ENCODE peak calls at places on chromosomes 7 and 10, in ten cellular contexts. One of them, this sample, is unnamed. For H3K4me1, the result is how much of the 10 kb centered on the place peaks cover.

GRCh38 chr10:31268616-31269303 is 50.3 kb upstream of the ZEB1 start:
- DNase-seq in tibial artery: no peak
- DNase-seq in MM.1S: no peak
- DNase-seq in mammary epithelial cell: no peak
- DNase-seq in right lobe of liver: no peak
- DNase-seq in endothelial cell of umbilical vein: no peak
- DNase-seq in heart left ventricle: no peak
- DNase-seq in RWPE2: no peak
- DNase-seq in cardiac muscle cell: no peak
- DNase-seq in CD8-positive, alpha-beta T cell: no peak
- DNase-seq in this sample: no peak

GRCh38 chr10:62980697-62981495 is 152.2 kb upstream of the NRBF2 start:
- DNase-seq in mammary epithelial cell: peak
- DNase-seq in right lobe of liver: no peak
- DNase-seq in cardiac muscle cell: no peak
- DNase-seq in tibial artery: no peak
- DNase-seq in CD8-positive, alpha-beta T cell: no peak
- DNase-seq in RWPE2: no peak
- DNase-seq in heart left ventricle: no peak
- DNase-seq in endothelial cell of umbilical vein: no peak
- DNase-seq in MM.1S: no peak
- DNase-seq in this sample: no peak

GRCh38 chr7:47584128-47584865 is 2.4 kb upstream of the TNS3 start:
- DNase-seq in MM.1S: no peak
- DNase-seq in endothelial cell of umbilical vein: no peak
- DNase-seq in right lobe of liver: no peak
- DNase-seq in tibial artery: no peak
- DNase-seq in heart left ventricle: no peak
- DNase-seq in cardiac muscle cell: no peak
- DNase-seq in RWPE2: no peak
- DNase-seq in mammary epithelial cell: no peak
- DNase-seq in CD8-positive, alpha-beta T cell: no peak
- DNase-seq in this sample: no peak

GRCh38 chr7:66737667-66738066 is 2.9 kb upstream of the RABGEF1 start:
- DNase-seq in cardiac muscle cell: no peak
- DNase-seq in MM.1S: no peak
- DNase-seq in tibial artery: no peak
- DNase-seq in mammary epithelial cell: no peak
- DNase-seq in RWPE2: no peak
- DNase-seq in endothelial cell of umbilical vein: no peak
- DNase-seq in heart left ventricle: no peak
- DNase-seq in CD8-positive, alpha-beta T cell: no peak
- DNase-seq in right lobe of liver: no peak
- DNase-seq in this sample: no peak

GRCh38 chr7:23000597-23001360 is 13.2 kb downstream of the HYCC1 start:
- DNase-seq in cardiac muscle cell: no peak
- DNase-seq in tibial artery: no peak
- DNase-seq in endothelial cell of umbilical vein: no peak
- DNase-seq in right lobe of liver: no peak
- DNase-seq in mammary epithelial cell: no peak
- DNase-seq in RWPE2: no peak
- DNase-seq in CD8-positive, alpha-beta T cell: no peak
- DNase-seq in MM.1S: no peak
- DNase-seq in heart left ventricle: no peak
- DNase-seq in this sample: no peak

GRCh38 chr10:80122746-80123145 is 9.8 kb upstream of the PLAC9 start:
- DNase-seq in MM.1S: no peak
- DNase-seq in endothelial cell of umbilical vein: no peak
- DNase-seq in cardiac muscle cell: no peak
- DNase-seq in CD8-positive, alpha-beta T cell: no peak
- DNase-seq in tibial artery: no peak
- DNase-seq in heart left ventricle: no peak
- DNase-seq in RWPE2: no peak
- DNase-seq in mammary epithelial cell: no peak
- DNase-seq in right lobe of liver: no peak
- DNase-seq in this sample: no peak

GRCh38 chr7:33550979-33551378 is 354.4 kb upstream of the BMPER start:
- DNase-seq in CD8-positive, alpha-beta T cell: no peak
- DNase-seq in RWPE2: no peak
- DNase-seq in tibial artery: no peak
- DNase-seq in MM.1S: peak
- DNase-seq in cardiac muscle cell: no peak
- DNase-seq in heart left ventricle: no peak
- DNase-seq in right lobe of liver: no peak
- DNase-seq in endothelial cell of umbilical vein: no peak
- DNase-seq in mammary epithelial cell: no peak
- DNase-seq in this sample: no peak

GRCh38 chr10:102604379-102604960 is 39.8 kb upstream of the TRIM8 start:
- DNase-seq in endothelial cell of umbilical vein: peak
- DNase-seq in heart left ventricle: no peak
- DNase-seq in tibial artery: no peak
- DNase-seq in right lobe of liver: no peak
- DNase-seq in RWPE2: no peak
- DNase-seq in CD8-positive, alpha-beta T cell: no peak
- DNase-seq in mammary epithelial cell: peak
- DNase-seq in cardiac muscle cell: no peak
- DNase-seq in MM.1S: no peak
- DNase-seq in this sample: no peak

GRCh38 chr7:26667514-26668133 is 196.8 kb downstream of the SKAP2 start:
- DNase-seq in tibial artery: no peak
- DNase-seq in heart left ventricle: peak
- DNase-seq in right lobe of liver: peak
- DNase-seq in cardiac muscle cell: peak
- DNase-seq in mammary epithelial cell: peak
- DNase-seq in CD8-positive, alpha-beta T cell: peak
- DNase-seq in RWPE2: peak
- DNase-seq in MM.1S: peak
- DNase-seq in endothelial cell of umbilical vein: peak
- DNase-seq in this sample: peak

GRCh38 chr7:156984209-156984891 is 26.1 kb downstream of the MNX1 start:
- DNase-seq in mammary epithelial cell: no peak
- DNase-seq in heart left ventricle: no peak
- DNase-seq in MM.1S: no peak
- DNase-seq in cardiac muscle cell: no peak
- DNase-seq in RWPE2: no peak
- DNase-seq in right lobe of liver: no peak
- DNase-seq in endothelial cell of umbilical vein: no peak
- DNase-seq in CD8-positive, alpha-beta T cell: no peak
- DNase-seq in tibial artery: peak
- DNase-seq in this sample: no peak

GRCh38 chr10:69388488-69388887 is 28.2 kb downstream of the TACR2 start:
- DNase-seq in endothelial cell of umbilical vein: no peak
- DNase-seq in RWPE2: no peak
- DNase-seq in tibial artery: no peak
- DNase-seq in right lobe of liver: no peak
- DNase-seq in heart left ventricle: no peak
- DNase-seq in CD8-positive, alpha-beta T cell: no peak
- DNase-seq in MM.1S: no peak
- DNase-seq in cardiac muscle cell: no peak
- DNase-seq in mammary epithelial cell: no peak
- DNase-seq in this sample: no peak

GRCh38 chr10:123600177-123600576 is 66.0 kb upstream of the GPR26 start:
- DNase-seq in right lobe of liver: no peak
- DNase-seq in cardiac muscle cell: no peak
- DNase-seq in tibial artery: no peak
- DNase-seq in CD8-positive, alpha-beta T cell: no peak
- DNase-seq in endothelial cell of umbilical vein: no peak
- DNase-seq in RWPE2: no peak
- DNase-seq in heart left ventricle: no peak
- DNase-seq in MM.1S: no peak
- DNase-seq in mammary epithelial cell: no peak
- DNase-seq in this sample: no peak

DNA sequence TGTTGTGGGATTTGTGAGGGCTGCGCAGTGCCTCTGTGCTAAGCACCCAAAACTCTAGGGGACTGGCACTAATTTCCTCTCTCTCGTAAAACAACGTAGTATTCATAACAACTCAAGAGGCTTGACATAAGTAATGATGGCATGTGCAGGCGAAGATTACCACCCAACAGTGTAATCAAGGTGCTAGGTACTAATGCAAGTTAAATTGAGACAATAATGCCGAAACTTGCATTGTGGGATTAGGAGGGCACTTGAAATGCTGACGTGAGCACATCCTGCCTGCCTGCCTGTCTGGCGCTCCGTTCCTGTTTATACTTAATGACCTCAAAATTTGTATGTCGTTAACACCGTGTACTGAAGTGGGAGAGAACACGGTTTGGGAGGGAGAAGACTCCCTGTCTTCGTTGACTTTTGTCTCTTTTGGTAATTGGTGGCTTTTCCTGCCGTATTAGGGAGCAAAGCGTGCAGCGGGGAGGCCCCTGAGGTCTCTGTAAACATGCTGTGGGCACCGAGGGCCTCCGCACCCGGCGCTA is 139.0 kb downstream of the MGMT start:
- DNase-seq in tibial artery: no peak
- DNase-seq in cardiac muscle cell: no peak
- DNase-seq in MM.1S: no peak
- DNase-seq in mammary epithelial cell: no peak
- DNase-seq in endothelial cell of umbilical vein: no peak
- DNase-seq in right lobe of liver: no peak
- DNase-seq in heart left ventricle: no peak
- DNase-seq in RWPE2: no peak
- DNase-seq in CD8-positive, alpha-beta T cell: no peak
- DNase-seq in this sample: no peak
- TF ChIP-seq CTCF in tibial artery: no peak
- TF ChIP-seq CTCF in cardiac muscle cell: no peak
- TF ChIP-seq CTCF in MM.1S: no peak
- TF ChIP-seq CTCF in mammary epithelial cell: no peak
- TF ChIP-seq CTCF in endothelial cell of umbilical vein: no peak
- TF ChIP-seq CTCF in right lobe of liver: no peak
- TF ChIP-seq CTCF in heart left ventricle: no peak
- TF ChIP-seq CTCF in RWPE2: no peak
- TF ChIP-seq CTCF in CD8-positive, alpha-beta T cell: no peak
- TF ChIP-seq CTCF in this sample: no peak

DNA sequence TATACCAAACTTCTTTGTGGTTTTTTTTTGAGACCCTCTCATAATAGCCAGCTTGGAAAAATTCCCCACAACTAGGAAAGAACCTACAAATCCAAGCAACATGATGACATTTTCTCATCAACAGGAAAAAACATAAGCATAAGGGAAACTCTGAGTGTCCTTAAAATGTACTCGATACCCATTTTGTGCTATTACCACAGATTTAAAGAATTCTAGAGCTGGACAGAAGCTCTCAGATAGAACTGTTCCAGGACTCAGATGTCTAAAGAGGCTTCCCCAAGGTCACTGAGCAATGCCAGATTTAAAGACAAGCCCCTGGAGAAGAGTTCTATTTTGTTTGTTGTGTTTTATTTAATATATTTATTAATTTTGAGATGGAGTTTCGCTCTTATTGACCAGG is 214.9 kb upstream of the KLF14 start:
- DNase-seq in endothelial cell of umbilical vein: no peak
- DNase-seq in tibial artery: no peak
- DNase-seq in right lobe of liver: no peak
- DNase-seq in MM.1S: no peak
- DNase-seq in heart left ventricle: no peak
- DNase-seq in RWPE2: no peak
- DNase-seq in CD8-positive, alpha-beta T cell: no peak
- DNase-seq in cardiac muscle cell: no peak
- DNase-seq in mammary epithelial cell: no peak
- DNase-seq in this sample: no peak
- H3K4me1 ChIP-seq in endothelial cell of umbilical vein: under half
- H3K4me1 ChIP-seq in tibial artery: half or more
- H3K4me1 ChIP-seq in right lobe of liver: under half
- H3K4me1 ChIP-seq in MM.1S: under half
- H3K4me1 ChIP-seq in heart left ventricle: under half
- H3K4me1 ChIP-seq in RWPE2: under half
- H3K4me1 ChIP-seq in CD8-positive, alpha-beta T cell: half or more
- H3K4me1 ChIP-seq in cardiac muscle cell: under half
- H3K4me1 ChIP-seq in mammary epithelial cell: under half
- H3K4me1 ChIP-seq in this sample: under half

GRCh38 chr7:44845476-44845875 is 2.4 kb downstream of the H2AZ2 start:
- DNase-seq in heart left ventricle: no peak
- DNase-seq in CD8-positive, alpha-beta T cell: no peak
- DNase-seq in MM.1S: no peak
- DNase-seq in cardiac muscle cell: no peak
- DNase-seq in mammary epithelial cell: no peak
- DNase-seq in right lobe of liver: no peak
- DNase-seq in endothelial cell of umbilical vein: no peak
- DNase-seq in tibial artery: no peak
- DNase-seq in RWPE2: no peak
- DNase-seq in this sample: no peak

GRCh38 chr7:44849277-44850210 is 1.7 kb upstream of the H2AZ2 start:
- DNase-seq in MM.1S: no peak
- DNase-seq in heart left ventricle: no peak
- DNase-seq in mammary epithelial cell: peak
- DNase-seq in endothelial cell of umbilical vein: no peak
- DNase-seq in right lobe of liver: no peak
- DNase-seq in RWPE2: no peak
- DNase-seq in CD8-positive, alpha-beta T cell: no peak
- DNase-seq in tibial artery: no peak
- DNase-seq in cardiac muscle cell: no peak
- DNase-seq in this sample: no peak

GRCh38 chr7:44847509-44847919 is 373 bp downstream of the H2AZ2 start:
- DNase-seq in mammary epithelial cell: peak
- DNase-seq in heart left ventricle: peak
- DNase-seq in RWPE2: peak
- DNase-seq in CD8-positive, alpha-beta T cell: peak
- DNase-seq in cardiac muscle cell: peak
- DNase-seq in right lobe of liver: peak
- DNase-seq in endothelial cell of umbilical vein: peak
- DNase-seq in MM.1S: peak
- DNase-seq in tibial artery: peak
- DNase-seq in this sample: peak

GRCh38 chr7:44846816-44847508 is 925 bp downstream of the H2AZ2 start:
- DNase-seq in MM.1S: no peak
- DNase-seq in CD8-positive, alpha-beta T cell: no peak
- DNase-seq in mammary epithelial cell: no peak
- DNase-seq in heart left ventricle: no peak
- DNase-seq in tibial artery: no peak
- DNase-seq in cardiac muscle cell: no peak
- DNase-seq in right lobe of liver: no peak
- DNase-seq in endothelial cell of umbilical vein: peak
- DNase-seq in RWPE2: no peak
- DNase-seq in this sample: no peak

GRCh38 chr7:44847920-44848634 is at the start of gene H2AZ2:
- DNase-seq in tibial artery: peak
- DNase-seq in right lobe of liver: peak
- DNase-seq in cardiac muscle cell: peak
- DNase-seq in heart left ventricle: peak
- DNase-seq in CD8-positive, alpha-beta T cell: peak
- DNase-seq in endothelial cell of umbilical vein: peak
- DNase-seq in mammary epithelial cell: peak
- DNase-seq in RWPE2: peak
- DNase-seq in MM.1S: peak
- DNase-seq in this sample: peak
- TF ChIP-seq CTCF in tibial artery: peak
- TF ChIP-seq CTCF in right lobe of liver: peak
- TF ChIP-seq CTCF in cardiac muscle cell: no peak
- TF ChIP-seq CTCF in heart left ventricle: no peak
- TF ChIP-seq CTCF in CD8-positive, alpha-beta T cell: no peak
- TF ChIP-seq CTCF in endothelial cell of umbilical vein: no peak
- TF ChIP-seq CTCF in mammary epithelial cell: no peak
- TF ChIP-seq CTCF in RWPE2: peak
- TF ChIP-seq CTCF in MM.1S: no peak
- TF ChIP-seq CTCF in this sample: no peak

DNA sequence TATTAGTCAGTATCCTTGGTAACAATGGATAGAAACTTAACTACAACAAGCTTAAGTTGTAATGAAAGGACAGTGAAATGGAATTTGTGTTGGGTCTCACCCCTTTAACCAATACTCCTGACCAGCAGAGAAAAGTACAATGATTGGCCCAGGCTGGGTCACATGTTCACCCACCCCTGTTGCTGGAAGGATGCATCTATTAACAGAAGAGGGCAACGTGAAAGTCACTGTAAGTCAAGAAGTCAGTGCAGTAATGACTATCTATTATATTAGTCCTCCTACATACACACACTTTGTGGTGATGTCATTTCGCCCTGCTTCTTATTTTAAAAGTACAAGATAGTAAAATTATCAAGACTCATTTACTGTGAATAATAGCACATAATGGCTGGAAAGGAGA is 16.2 kb downstream of the PNLIPRP2 start:
- DNase-seq in MM.1S: no peak
- DNase-seq in right lobe of liver: no peak
- DNase-seq in endothelial cell of umbilical vein: no peak
- DNase-seq in CD8-positive, alpha-beta T cell: no peak
- DNase-seq in cardiac muscle cell: no peak
- DNase-seq in heart left ventricle: no peak
- DNase-seq in tibial artery: no peak
- DNase-seq in RWPE2: no peak
- DNase-seq in mammary epithelial cell: no peak
- DNase-seq in this sample: no peak
- H3K4me1 ChIP-seq in MM.1S: under half
- H3K4me1 ChIP-seq in right lobe of liver: under half
- H3K4me1 ChIP-seq in endothelial cell of umbilical vein: under half
- H3K4me1 ChIP-seq in CD8-positive, alpha-beta T cell: under half
- H3K4me1 ChIP-seq in cardiac muscle cell: under half
- H3K4me1 ChIP-seq in heart left ventricle: under half
- H3K4me1 ChIP-seq in tibial artery: under half
- H3K4me1 ChIP-seq in RWPE2: under half
- H3K4me1 ChIP-seq in mammary epithelial cell: under half
- H3K4me1 ChIP-seq in this sample: under half

This sample was measured in mucosa of descending colon.